ENCODE peak calls at places on chromosomes 4 and X, in seven cellular contexts. One of them, this sample, is unnamed.

GRCh38 chr4:106266201-106266600 is 49.8 kb downstream of the TBCK start:
- DNase-seq in thoracic aorta: no peak
- DNase-seq in uterus: no peak
- DNase-seq in nephron progenitor cell: no peak
- DNase-seq in sigmoid colon: no peak
- DNase-seq in type B pancreatic cell: no peak
- DNase-seq in H9: no peak
- DNase-seq in this sample: no peak

GRCh38 chr4:173332021-173332487 is 2.1 kb downstream of the HMGB2 start:
- DNase-seq in thoracic aorta: no peak
- DNase-seq in uterus: no peak
- DNase-seq in nephron progenitor cell: no peak
- DNase-seq in sigmoid colon: no peak
- DNase-seq in type B pancreatic cell: no peak
- DNase-seq in H9: no peak
- DNase-seq in this sample: no peak

GRCh38 chr4:76562851-76563803 is 128.1 kb downstream of the SHROOM3 start:
- DNase-seq in thoracic aorta: no peak
- DNase-seq in uterus: no peak
- DNase-seq in nephron progenitor cell: no peak
- DNase-seq in sigmoid colon: no peak
- DNase-seq in type B pancreatic cell: no peak
- DNase-seq in H9: no peak
- DNase-seq in this sample: no peak

GRCh38 chr4:48300004-48300403 is 30.4 kb upstream of the TEC start:
- DNase-seq in thoracic aorta: no peak
- DNase-seq in uterus: no peak
- DNase-seq in nephron progenitor cell: no peak
- DNase-seq in sigmoid colon: no peak
- DNase-seq in type B pancreatic cell: no peak
- DNase-seq in H9: no peak
- DNase-seq in this sample: no peak

GRCh38 chr4:110198472-110199419 is at the start of gene ELOVL6:
- DNase-seq in thoracic aorta: no peak
- DNase-seq in uterus: peak; percentile 66
- DNase-seq in nephron progenitor cell: peak; percentile 78
- DNase-seq in sigmoid colon: peak; percentile 79
- DNase-seq in type B pancreatic cell: peak; percentile 77
- DNase-seq in H9: peak; percentile 91
- DNase-seq in this sample: peak; percentile 82

GRCh38 chrX:19794690-19795089 is 92.7 kb downstream of the SH3KBP1 start:
- DNase-seq in thoracic aorta: no peak
- DNase-seq in uterus: no peak
- DNase-seq in nephron progenitor cell: no peak
- DNase-seq in sigmoid colon: no peak
- DNase-seq in type B pancreatic cell: no peak
- DNase-seq in H9: no peak
- DNase-seq in this sample: no peak

GRCh38 chrX:152987801-152988200 is 6.1 kb downstream of the PNMA5 start:
- DNase-seq in thoracic aorta: no peak
- DNase-seq in uterus: no peak
- DNase-seq in nephron progenitor cell: no peak
- DNase-seq in sigmoid colon: no peak
- DNase-seq in type B pancreatic cell: no peak
- DNase-seq in H9: no peak
- DNase-seq in this sample: no peak

GRCh38 chr4:183026701-183027100 is 72.4 kb upstream of the WWC2 start:
- DNase-seq in thoracic aorta: no peak
- DNase-seq in uterus: no peak
- DNase-seq in nephron progenitor cell: no peak
- DNase-seq in sigmoid colon: no peak
- DNase-seq in type B pancreatic cell: no peak
- DNase-seq in H9: no peak
- DNase-seq in this sample: no peak

GRCh38 chrX:63511361-63511760 is 160.2 kb upstream of the SPIN4 start:
- DNase-seq in thoracic aorta: no peak
- DNase-seq in uterus: no peak
- DNase-seq in nephron progenitor cell: no peak
- DNase-seq in sigmoid colon: no peak
- DNase-seq in type B pancreatic cell: no peak
- DNase-seq in H9: no peak
- DNase-seq in this sample: no peak

GRCh38 chrX:63508668-63509067 is 157.5 kb upstream of the SPIN4 start:
- DNase-seq in thoracic aorta: no peak
- DNase-seq in uterus: no peak
- DNase-seq in nephron progenitor cell: no peak
- DNase-seq in sigmoid colon: no peak
- DNase-seq in type B pancreatic cell: no peak
- DNase-seq in H9: no peak
- DNase-seq in this sample: no peak

GRCh38 chrX:63503541-63503940 is 152.4 kb upstream of the SPIN4 start:
- DNase-seq in thoracic aorta: no peak
- DNase-seq in uterus: no peak
- DNase-seq in nephron progenitor cell: no peak
- DNase-seq in sigmoid colon: no peak
- DNase-seq in type B pancreatic cell: no peak
- DNase-seq in H9: peak; percentile 23
- DNase-seq in this sample: no peak

DNA sequence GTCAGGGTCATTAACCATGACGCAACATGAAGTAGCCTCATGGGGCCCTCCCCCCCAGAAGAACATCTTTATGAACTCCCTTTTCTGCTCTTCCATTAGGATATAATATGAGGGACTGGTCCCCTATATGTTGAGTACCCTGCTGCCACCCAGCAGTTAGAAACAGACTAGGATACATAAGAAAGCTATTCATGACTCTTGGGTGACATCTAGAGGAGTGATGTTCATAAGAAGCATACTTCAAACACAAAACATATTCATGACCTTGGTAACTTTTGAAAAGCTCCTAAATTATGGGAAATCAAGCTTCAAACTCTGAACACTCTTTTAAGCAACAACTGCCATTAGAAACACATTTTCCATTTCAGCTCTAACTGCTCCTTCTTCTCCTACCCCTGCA is 155.2 kb upstream of the SPIN4 start:
- DNase-seq in thoracic aorta: no peak
- DNase-seq in uterus: no peak
- DNase-seq in nephron progenitor cell: no peak
- DNase-seq in sigmoid colon: no peak
- DNase-seq in type B pancreatic cell: no peak
- DNase-seq in H9: no peak
- DNase-seq in this sample: no peak
- TF ChIP-seq CTCF in thoracic aorta: no peak
- TF ChIP-seq CTCF in uterus: no peak
- TF ChIP-seq CTCF in nephron progenitor cell: peak; percentile 16
- TF ChIP-seq CTCF in sigmoid colon: peak; percentile 17
- TF ChIP-seq CTCF in type B pancreatic cell: peak; percentile 58
- TF ChIP-seq CTCF in H9: peak; percentile 60
- TF ChIP-seq CTCF in this sample: no peak

GRCh38 chrX:3219231-3219630 is 127.2 kb downstream of the MXRA5 start:
- DNase-seq in thoracic aorta: no peak
- DNase-seq in uterus: no peak
- DNase-seq in nephron progenitor cell: no peak
- DNase-seq in sigmoid colon: no peak
- DNase-seq in type B pancreatic cell: no peak
- DNase-seq in H9: no peak
- DNase-seq in this sample: no peak
- TF ChIP-seq CTCF in thoracic aorta: no peak
- TF ChIP-seq CTCF in uterus: no peak
- TF ChIP-seq CTCF in nephron progenitor cell: no peak
- TF ChIP-seq CTCF in sigmoid colon: no peak
- TF ChIP-seq CTCF in type B pancreatic cell: no peak
- TF ChIP-seq CTCF in H9: no peak
- TF ChIP-seq CTCF in this sample: no peak

DNA sequence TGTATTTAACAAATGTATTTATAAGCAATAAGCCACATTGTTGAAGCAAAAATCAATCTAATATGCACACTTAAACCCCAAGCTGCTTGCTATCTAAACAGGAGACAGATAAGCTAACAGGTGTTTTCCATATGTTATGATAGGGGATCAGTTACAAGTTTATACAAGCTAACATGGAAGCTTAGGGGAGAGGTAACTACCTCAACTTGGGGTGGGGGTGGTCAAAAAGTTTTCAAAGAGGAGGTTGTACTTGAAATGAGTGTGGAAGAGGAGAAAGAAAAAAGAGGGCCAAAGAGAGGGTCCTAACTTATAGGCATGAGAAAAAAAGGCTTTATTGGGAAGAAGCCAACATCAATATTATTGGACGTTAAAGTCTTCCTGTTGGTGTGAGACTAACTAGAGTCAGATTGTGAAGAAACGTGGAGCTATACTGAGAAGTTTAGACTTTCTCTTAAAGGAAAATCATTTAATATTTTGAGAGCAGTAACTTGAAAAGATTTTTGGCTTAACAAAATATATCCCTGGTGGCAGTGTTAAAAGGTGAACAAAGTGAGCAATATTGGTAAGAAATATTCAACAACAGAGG is 205.8 kb downstream of the NDST4 start:
- DNase-seq in thoracic aorta: no peak
- DNase-seq in uterus: no peak
- DNase-seq in nephron progenitor cell: no peak
- DNase-seq in sigmoid colon: no peak
- DNase-seq in type B pancreatic cell: no peak
- DNase-seq in H9: no peak
- DNase-seq in this sample: no peak
- TF ChIP-seq CTCF in thoracic aorta: no peak
- TF ChIP-seq CTCF in uterus: no peak
- TF ChIP-seq CTCF in nephron progenitor cell: no peak
- TF ChIP-seq CTCF in sigmoid colon: no peak
- TF ChIP-seq CTCF in type B pancreatic cell: no peak
- TF ChIP-seq CTCF in H9: no peak
- TF ChIP-seq CTCF in this sample: no peak

GRCh38 chrX:55206152-55206941 is 13.8 kb upstream of the PAGE5 start:
- DNase-seq in thoracic aorta: no peak
- DNase-seq in uterus: no peak
- DNase-seq in nephron progenitor cell: no peak
- DNase-seq in sigmoid colon: no peak
- DNase-seq in type B pancreatic cell: no peak
- DNase-seq in H9: no peak
- DNase-seq in this sample: no peak

DNA sequence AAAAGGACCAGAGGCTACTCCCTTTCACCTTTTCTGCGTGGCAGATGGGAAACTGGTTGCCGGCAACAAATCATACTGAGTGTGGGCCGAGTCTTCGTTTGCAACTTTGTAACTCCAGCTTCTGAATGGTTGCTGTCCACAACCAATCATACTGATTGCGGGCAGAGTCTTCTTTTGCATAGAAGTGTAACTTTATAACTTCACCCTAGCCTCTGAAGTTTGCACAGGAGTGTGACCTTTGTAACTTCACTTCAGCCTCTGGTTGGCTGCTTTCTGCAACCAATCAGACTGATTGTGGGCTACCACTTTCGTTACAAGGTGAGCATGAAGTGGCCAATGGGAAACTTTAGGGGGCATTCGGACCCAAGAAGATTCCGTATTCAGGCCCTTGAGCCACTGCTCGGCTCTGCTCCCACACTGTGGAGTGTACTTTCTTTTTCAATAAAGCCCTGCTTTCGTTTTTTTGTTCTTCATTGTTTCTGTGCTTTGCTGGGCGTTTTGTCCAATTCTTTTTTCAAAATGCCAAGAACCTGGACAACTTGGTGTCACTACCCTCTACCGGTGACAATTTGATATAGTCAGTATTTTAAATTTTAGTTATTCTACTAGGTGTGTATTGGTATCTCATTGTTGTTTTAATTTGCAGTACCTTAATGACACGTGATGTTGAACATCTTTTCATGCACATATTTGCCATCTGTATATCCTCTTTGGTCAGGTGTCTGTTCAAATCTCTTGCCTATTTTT is 9.0 kb upstream of the PAGE5 start:
- DNase-seq in thoracic aorta: no peak
- DNase-seq in uterus: no peak
- DNase-seq in nephron progenitor cell: no peak
- DNase-seq in sigmoid colon: no peak
- DNase-seq in type B pancreatic cell: no peak
- DNase-seq in H9: no peak
- DNase-seq in this sample: no peak
- TF ChIP-seq CTCF in thoracic aorta: no peak
- TF ChIP-seq CTCF in uterus: no peak
- TF ChIP-seq CTCF in nephron progenitor cell: no peak
- TF ChIP-seq CTCF in sigmoid colon: no peak
- TF ChIP-seq CTCF in type B pancreatic cell: no peak
- TF ChIP-seq CTCF in H9: no peak
- TF ChIP-seq CTCF in this sample: no peak

DNA sequence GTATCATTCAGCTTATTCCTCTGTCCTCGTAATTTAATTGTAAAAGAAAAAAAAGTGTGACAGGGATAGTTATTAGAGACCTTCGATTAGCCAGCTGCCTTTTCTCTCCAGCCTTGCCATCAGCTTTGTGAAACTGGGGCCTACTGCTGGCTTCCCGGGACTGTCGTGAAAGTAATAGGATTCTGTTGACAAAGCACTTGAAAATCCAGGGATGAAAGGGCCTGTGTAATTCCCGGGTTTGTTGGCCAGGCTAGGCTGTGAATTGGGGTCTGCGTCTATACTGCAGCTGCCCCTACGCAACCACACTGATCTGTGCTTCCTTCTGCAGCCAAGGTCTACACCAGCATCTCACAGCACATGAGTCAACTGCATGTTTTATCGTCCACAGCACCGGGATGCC is 120.4 kb upstream of the SCML1 start:
- DNase-seq in thoracic aorta: no peak
- DNase-seq in uterus: no peak
- DNase-seq in nephron progenitor cell: no peak
- DNase-seq in sigmoid colon: no peak
- DNase-seq in type B pancreatic cell: no peak
- DNase-seq in H9: no peak
- DNase-seq in this sample: no peak
- TF ChIP-seq CTCF in thoracic aorta: no peak
- TF ChIP-seq CTCF in uterus: no peak
- TF ChIP-seq CTCF in nephron progenitor cell: no peak
- TF ChIP-seq CTCF in sigmoid colon: no peak
- TF ChIP-seq CTCF in type B pancreatic cell: no peak
- TF ChIP-seq CTCF in H9: no peak
- TF ChIP-seq CTCF in this sample: no peak

This sample was measured in glutamatergic neuron.